ENCODE peak calls at places on chromosomes 2 and 18, in nine cellular contexts. One of them, this sample, is unnamed.

GRCh38 chr2:210568108-210568507 is 11.7 kb downstream of the CPS1 start:
- DNase-seq in left ventricle myocardium inferior: no peak
- DNase-seq in bronchial epithelial cell: no peak
- DNase-seq in CD8-positive, alpha-beta T cell: no peak
- DNase-seq in right lobe of liver: no peak
- DNase-seq in cardiac muscle cell: no peak
- DNase-seq in breast epithelium: no peak
- DNase-seq in IMR-90: no peak
- DNase-seq in spleen: no peak
- DNase-seq in this sample: peak; percentile 11

GRCh38 chr2:209993968-209994367 is 8.5 kb upstream of the RPE start:
- DNase-seq in cardiac muscle cell: no peak
- DNase-seq in IMR-90: no peak
- DNase-seq in breast epithelium: no peak
- DNase-seq in CD8-positive, alpha-beta T cell: no peak
- DNase-seq in left ventricle myocardium inferior: no peak
- DNase-seq in right lobe of liver: no peak
- DNase-seq in spleen: peak; percentile 47
- DNase-seq in bronchial epithelial cell: no peak
- DNase-seq in this sample: no peak

GRCh38 chr18:7609617-7610016 is 42.5 kb downstream of the PTPRM start:
- DNase-seq in cardiac muscle cell: no peak
- DNase-seq in CD8-positive, alpha-beta T cell: no peak
- DNase-seq in IMR-90: no peak
- DNase-seq in bronchial epithelial cell: no peak
- DNase-seq in left ventricle myocardium inferior: no peak
- DNase-seq in spleen: no peak
- DNase-seq in right lobe of liver: no peak
- DNase-seq in breast epithelium: no peak
- DNase-seq in this sample: no peak

GRCh38 chr2:191618789-191619185 is 59.1 kb upstream of the NABP1 start:
- DNase-seq in right lobe of liver: no peak
- DNase-seq in spleen: no peak
- DNase-seq in CD8-positive, alpha-beta T cell: no peak
- DNase-seq in cardiac muscle cell: no peak
- DNase-seq in breast epithelium: no peak
- DNase-seq in left ventricle myocardium inferior: no peak
- DNase-seq in IMR-90: no peak
- DNase-seq in bronchial epithelial cell: no peak
- DNase-seq in this sample: no peak

GRCh38 chr2:179528576-179529069 is 264.0 kb upstream of the SESTD1 start:
- DNase-seq in cardiac muscle cell: no peak
- DNase-seq in right lobe of liver: no peak
- DNase-seq in breast epithelium: no peak
- DNase-seq in bronchial epithelial cell: no peak
- DNase-seq in left ventricle myocardium inferior: no peak
- DNase-seq in IMR-90: no peak
- DNase-seq in CD8-positive, alpha-beta T cell: no peak
- DNase-seq in spleen: no peak
- DNase-seq in this sample: no peak

GRCh38 chr2:216632952-216633615 is at the start of gene IGFBP2:
- DNase-seq in left ventricle myocardium inferior: peak; percentile 49
- DNase-seq in breast epithelium: no peak
- DNase-seq in cardiac muscle cell: peak; percentile 30
- DNase-seq in bronchial epithelial cell: no peak
- DNase-seq in CD8-positive, alpha-beta T cell: no peak
- DNase-seq in spleen: no peak
- DNase-seq in IMR-90: peak; percentile 40
- DNase-seq in right lobe of liver: peak; percentile 74
- DNase-seq in this sample: peak; percentile 97

GRCh38 chr2:233147136-233147828 is 87.1 kb downstream of the INPP5D start:
- DNase-seq in left ventricle myocardium inferior: no peak
- DNase-seq in IMR-90: no peak
- DNase-seq in bronchial epithelial cell: no peak
- DNase-seq in breast epithelium: peak; percentile 39
- DNase-seq in cardiac muscle cell: no peak
- DNase-seq in right lobe of liver: no peak
- DNase-seq in CD8-positive, alpha-beta T cell: no peak
- DNase-seq in spleen: peak; percentile 70
- DNase-seq in this sample: no peak

GRCh38 chr2:99926986-99927385 is 215.4 kb downstream of the AFF3 start:
- DNase-seq in IMR-90: peak; percentile 87
- DNase-seq in left ventricle myocardium inferior: no peak
- DNase-seq in breast epithelium: no peak
- DNase-seq in CD8-positive, alpha-beta T cell: no peak
- DNase-seq in bronchial epithelial cell: peak; percentile 87
- DNase-seq in spleen: no peak
- DNase-seq in right lobe of liver: no peak
- DNase-seq in cardiac muscle cell: no peak
- DNase-seq in this sample: no peak

GRCh38 chr18:40897884-40898283 is 1057.2 kb upstream of the PIK3C3 start:
- DNase-seq in cardiac muscle cell: no peak
- DNase-seq in CD8-positive, alpha-beta T cell: no peak
- DNase-seq in left ventricle myocardium inferior: no peak
- DNase-seq in spleen: no peak
- DNase-seq in IMR-90: no peak
- DNase-seq in right lobe of liver: no peak
- DNase-seq in bronchial epithelial cell: no peak
- DNase-seq in breast epithelium: no peak
- DNase-seq in this sample: no peak

GRCh38 chr18:44321868-44322590 is 358.7 kb upstream of the SETBP1 start:
- DNase-seq in left ventricle myocardium inferior: no peak
- DNase-seq in CD8-positive, alpha-beta T cell: no peak
- DNase-seq in spleen: no peak
- DNase-seq in right lobe of liver: no peak
- DNase-seq in cardiac muscle cell: no peak
- DNase-seq in bronchial epithelial cell: no peak
- DNase-seq in IMR-90: no peak
- DNase-seq in breast epithelium: no peak
- DNase-seq in this sample: no peak

GRCh38 chr2:37916512-37917082 is 8.5 kb upstream of the RMDN2 start:
- DNase-seq in left ventricle myocardium inferior: peak; percentile 47
- DNase-seq in right lobe of liver: no peak
- DNase-seq in breast epithelium: no peak
- DNase-seq in IMR-90: peak; percentile 96
- DNase-seq in spleen: no peak
- DNase-seq in cardiac muscle cell: peak; percentile 93
- DNase-seq in bronchial epithelial cell: peak; percentile 97
- DNase-seq in CD8-positive, alpha-beta T cell: no peak
- DNase-seq in this sample: no peak

GRCh38 chr2:12257476-12257875 is 459.3 kb upstream of the TRIB2 start:
- DNase-seq in bronchial epithelial cell: no peak
- DNase-seq in left ventricle myocardium inferior: no peak
- DNase-seq in CD8-positive, alpha-beta T cell: no peak
- DNase-seq in right lobe of liver: no peak
- DNase-seq in IMR-90: no peak
- DNase-seq in breast epithelium: no peak
- DNase-seq in cardiac muscle cell: peak; percentile 62
- DNase-seq in spleen: no peak
- DNase-seq in this sample: no peak

GRCh38 chr2:10913501-10914271 is 2.0 kb downstream of the KCNF1 start:
- DNase-seq in left ventricle myocardium inferior: no peak
- DNase-seq in breast epithelium: peak; percentile 47
- DNase-seq in IMR-90: no peak
- DNase-seq in CD8-positive, alpha-beta T cell: no peak
- DNase-seq in bronchial epithelial cell: no peak
- DNase-seq in spleen: peak; percentile 57
- DNase-seq in right lobe of liver: no peak
- DNase-seq in cardiac muscle cell: no peak
- DNase-seq in this sample: peak; percentile 56

GRCh38 chr2:58641001-58641400 is 399.9 kb upstream of the FANCL start:
- DNase-seq in spleen: no peak
- DNase-seq in breast epithelium: no peak
- DNase-seq in right lobe of liver: no peak
- DNase-seq in CD8-positive, alpha-beta T cell: no peak
- DNase-seq in bronchial epithelial cell: no peak
- DNase-seq in left ventricle myocardium inferior: no peak
- DNase-seq in cardiac muscle cell: no peak
- DNase-seq in IMR-90: no peak
- DNase-seq in this sample: no peak

GRCh38 chr2:219126555-219126954 is 34.1 kb downstream of the NHEJ1 start:
- DNase-seq in right lobe of liver: no peak
- DNase-seq in spleen: no peak
- DNase-seq in IMR-90: no peak
- DNase-seq in bronchial epithelial cell: peak; percentile 30
- DNase-seq in left ventricle myocardium inferior: no peak
- DNase-seq in cardiac muscle cell: no peak
- DNase-seq in CD8-positive, alpha-beta T cell: no peak
- DNase-seq in breast epithelium: no peak
- DNase-seq in this sample: no peak

GRCh38 chr2:150478206-150478974 is 9.1 kb downstream of the RND3 start:
- DNase-seq in cardiac muscle cell: no peak
- DNase-seq in IMR-90: peak; percentile 31
- DNase-seq in spleen: no peak
- DNase-seq in breast epithelium: no peak
- DNase-seq in right lobe of liver: no peak
- DNase-seq in bronchial epithelial cell: peak; percentile 43
- DNase-seq in left ventricle myocardium inferior: no peak
- DNase-seq in CD8-positive, alpha-beta T cell: no peak
- DNase-seq in this sample: no peak

DNA sequence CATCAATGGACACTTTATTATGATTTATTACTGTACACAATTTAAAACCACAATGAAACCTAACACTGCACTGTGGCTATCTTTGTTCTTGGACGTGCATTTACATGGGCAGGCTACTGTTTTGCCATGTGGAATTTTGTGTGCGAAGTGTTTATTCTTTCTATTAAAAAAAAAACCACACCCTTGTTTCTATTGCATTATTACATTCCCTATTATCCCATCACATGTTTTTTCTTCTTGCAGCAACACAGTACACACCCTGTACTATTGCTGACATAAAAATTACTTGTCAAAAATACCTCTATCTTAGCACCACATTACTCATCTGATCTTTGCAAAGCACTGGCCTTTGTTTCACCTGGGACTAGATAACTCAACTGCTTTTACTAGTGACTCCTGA is 1.5 kb downstream of the RNF152 start:
- DNase-seq in bronchial epithelial cell: peak; percentile 86
- DNase-seq in cardiac muscle cell: no peak
- DNase-seq in spleen: no peak
- DNase-seq in CD8-positive, alpha-beta T cell: no peak
- DNase-seq in right lobe of liver: no peak
- DNase-seq in IMR-90: no peak
- DNase-seq in breast epithelium: no peak
- DNase-seq in left ventricle myocardium inferior: no peak
- DNase-seq in this sample: no peak
- H3K4me3 ChIP-seq in bronchial epithelial cell: no peak overlapping the region
- H3K4me3 ChIP-seq in cardiac muscle cell: no peak overlapping the region
- H3K4me3 ChIP-seq in spleen: no peak overlapping the region
- H3K4me3 ChIP-seq in CD8-positive, alpha-beta T cell: no peak overlapping the region
- H3K4me3 ChIP-seq in right lobe of liver: no peak overlapping the region
- H3K4me3 ChIP-seq in IMR-90: no peak overlapping the region
- H3K4me3 ChIP-seq in breast epithelium: no peak overlapping the region
- H3K4me3 ChIP-seq in left ventricle myocardium inferior: peak overlapping the region; percentile 88
- H3K4me3 ChIP-seq in this sample: no peak overlapping the region

GRCh38 chr18:59109375-59109774 is 30.3 kb upstream of the SEC11C start:
- DNase-seq in bronchial epithelial cell: no peak
- DNase-seq in breast epithelium: no peak
- DNase-seq in spleen: no peak
- DNase-seq in cardiac muscle cell: peak; percentile 20
- DNase-seq in CD8-positive, alpha-beta T cell: no peak
- DNase-seq in IMR-90: no peak
- DNase-seq in right lobe of liver: no peak
- DNase-seq in left ventricle myocardium inferior: no peak
- DNase-seq in this sample: no peak
- H3K36me3 ChIP-seq in bronchial epithelial cell: no peaks in the 10 kb centered on the region
- H3K36me3 ChIP-seq in breast epithelium: no peaks in the 10 kb centered on the region
- H3K36me3 ChIP-seq in spleen: no peaks in the 10 kb centered on the region
- H3K36me3 ChIP-seq in cardiac muscle cell: no peaks in the 10 kb centered on the region
- H3K36me3 ChIP-seq in CD8-positive, alpha-beta T cell: no peaks in the 10 kb centered on the region
- H3K36me3 ChIP-seq in IMR-90: no peaks in the 10 kb centered on the region
- H3K36me3 ChIP-seq in right lobe of liver: no peaks in the 10 kb centered on the region
- H3K36me3 ChIP-seq in left ventricle myocardium inferior: no peaks in the 10 kb centered on the region
- H3K36me3 ChIP-seq in this sample: no peaks in the 10 kb centered on the region

GRCh38 chr2:76895469-76895868 is 626.7 kb downstream of the LRRTM4 start:
- DNase-seq in breast epithelium: no peak
- DNase-seq in bronchial epithelial cell: no peak
- DNase-seq in right lobe of liver: no peak
- DNase-seq in cardiac muscle cell: no peak
- DNase-seq in spleen: no peak
- DNase-seq in CD8-positive, alpha-beta T cell: no peak
- DNase-seq in IMR-90: peak; percentile 1
- DNase-seq in left ventricle myocardium inferior: no peak
- DNase-seq in this sample: no peak
- H3K4me3 ChIP-seq in breast epithelium: no peak overlapping the region
- H3K4me3 ChIP-seq in bronchial epithelial cell: no peak overlapping the region
- H3K4me3 ChIP-seq in right lobe of liver: no peak overlapping the region
- H3K4me3 ChIP-seq in cardiac muscle cell: no peak overlapping the region
- H3K4me3 ChIP-seq in spleen: no peak overlapping the region
- H3K4me3 ChIP-seq in CD8-positive, alpha-beta T cell: no peak overlapping the region
- H3K4me3 ChIP-seq in IMR-90: no peak overlapping the region
- H3K4me3 ChIP-seq in left ventricle myocardium inferior: no peak overlapping the region
- H3K4me3 ChIP-seq in this sample: no peak overlapping the region

GRCh38 chr2:159873136-159873728 is 75.2 kb upstream of the CD302 start:
- DNase-seq in cardiac muscle cell: no peak
- DNase-seq in bronchial epithelial cell: no peak
- DNase-seq in right lobe of liver: no peak
- DNase-seq in breast epithelium: no peak
- DNase-seq in left ventricle myocardium inferior: no peak
- DNase-seq in IMR-90: no peak
- DNase-seq in spleen: no peak
- DNase-seq in CD8-positive, alpha-beta T cell: no peak
- DNase-seq in this sample: no peak

GRCh38 chr2:159863761-159864160 is 65.8 kb upstream of the CD302 start:
- DNase-seq in cardiac muscle cell: no peak
- DNase-seq in right lobe of liver: no peak
- DNase-seq in IMR-90: no peak
- DNase-seq in CD8-positive, alpha-beta T cell: no peak
- DNase-seq in spleen: no peak
- DNase-seq in left ventricle myocardium inferior: no peak
- DNase-seq in breast epithelium: no peak
- DNase-seq in bronchial epithelial cell: no peak
- DNase-seq in this sample: no peak

GRCh38 chr2:159872353-159872752 is 74.3 kb upstream of the CD302 start:
- DNase-seq in bronchial epithelial cell: no peak
- DNase-seq in right lobe of liver: no peak
- DNase-seq in spleen: no peak
- DNase-seq in left ventricle myocardium inferior: no peak
- DNase-seq in CD8-positive, alpha-beta T cell: no peak
- DNase-seq in cardiac muscle cell: no peak
- DNase-seq in breast epithelium: no peak
- DNase-seq in IMR-90: no peak
- DNase-seq in this sample: no peak

GRCh38 chr2:159867557-159868330 is 69.7 kb upstream of the CD302 start:
- DNase-seq in bronchial epithelial cell: no peak
- DNase-seq in CD8-positive, alpha-beta T cell: no peak
- DNase-seq in cardiac muscle cell: no peak
- DNase-seq in spleen: no peak
- DNase-seq in left ventricle myocardium inferior: no peak
- DNase-seq in breast epithelium: no peak
- DNase-seq in IMR-90: no peak
- DNase-seq in right lobe of liver: no peak
- DNase-seq in this sample: no peak
- H3K36me3 ChIP-seq in bronchial epithelial cell: no peaks in the 10 kb centered on the region
- H3K36me3 ChIP-seq in CD8-positive, alpha-beta T cell: peaks cover 29% of the 10 kb centered on the region
- H3K36me3 ChIP-seq in cardiac muscle cell: no peaks in the 10 kb centered on the region
- H3K36me3 ChIP-seq in spleen: peaks cover 9% of the 10 kb centered on the region
- H3K36me3 ChIP-seq in left ventricle myocardium inferior: no peaks in the 10 kb centered on the region
- H3K36me3 ChIP-seq in breast epithelium: no peaks in the 10 kb centered on the region
- H3K36me3 ChIP-seq in IMR-90: no peaks in the 10 kb centered on the region
- H3K36me3 ChIP-seq in right lobe of liver: no peaks in the 10 kb centered on the region
- H3K36me3 ChIP-seq in this sample: no peaks in the 10 kb centered on the region